ENCODE peak calls at places on chromosomes 13 and 19, in eight cellular contexts. H is heart left ventricle, G is NB4, E is Panc1, J is PC-3, L is cardiac fibroblast, V is body of pancreas, M is right atrium auricular region. N is an unnamed sample.

GRCh38 chr13:84902243-84902642 is 897.0 kb downstream of the SLITRK6 start:
- DNase-seq in G (no peak), M (no peak), H (no peak), V (no peak), L (no peak), E (no peak), J (no peak), N (no peak)

GRCh38 chr19:29564574-29565005 is 38.8 kb downstream of the VSTM2B start:
- DNase-seq in E (no peak), G (no peak), J (no peak), V (peak), H (no peak), M (no peak), L (no peak), N (no peak)

GRCh38 chr19:22426901-22427300 is 4.8 kb upstream of the ZNF98 start:
- DNase-seq in G (no peak), V (no peak), L (no peak), H (no peak), J (no peak), M (no peak), E (no peak), N (no peak)

GRCh38 chr13:21576424-21576823 is 27.5 kb downstream of the MICU2 start:
- DNase-seq in L (no peak), V (no peak), J (no peak), H (no peak), G (peak), E (no peak), M (no peak), N (no peak)

GRCh38 chr19:45163751-45164150 is 3.0 kb upstream of the NKPD1 start:
- DNase-seq in M (no peak), G (no peak), J (no peak), L (no peak), E (no peak), H (no peak), V (no peak), N (no peak)

GRCh38 chr13:112346173-112346898 is 29.8 kb upstream of the SPACA7 start:
- DNase-seq in J (no peak), V (no peak), M (no peak), E (no peak), H (no peak), G (peak), L (no peak), N (no peak)

GRCh38 chr13:31896427-31896826 is 135.1 kb upstream of the FRY start:
- DNase-seq in M (peak), J (no peak), E (no peak), V (no peak), H (no peak), G (peak), L (peak), N (peak)

GRCh38 chr13:53238241-53238640 is 209.6 kb downstream of the OLFM4 start:
- DNase-seq in V (no peak), J (no peak), G (no peak), L (no peak), H (no peak), M (no peak), E (no peak), N (no peak)

GRCh38 chr13:42821437-42821836 is 40.1 kb downstream of the FAM216B start:
- DNase-seq in V (no peak), J (peak), G (no peak), E (no peak), L (peak), M (no peak), H (no peak), N (peak)

GRCh38 chr19:18599485-18599884 is 7.1 kb downstream of the CRLF1 start:
- DNase-seq in V (no peak), E (no peak), M (no peak), J (no peak), G (no peak), L (no peak), H (no peak), N (no peak)

GRCh38 chr13:78827471-78827870 is 168.5 kb upstream of the OBI1 start:
- DNase-seq in G (no peak), J (no peak), H (no peak), V (no peak), E (no peak), L (no peak), M (no peak), N (no peak)

GRCh38 chr19:38695832-38696732 is 48.2 kb downstream of the CAPN12 start:
- DNase-seq in G (no peak), E (no peak), M (no peak), J (no peak), H (no peak), L (no peak), V (no peak), N (no peak)

GRCh38 chr13:36526897-36527296 is 94.6 kb downstream of the CCNA1 start:
- DNase-seq in L (no peak), H (no peak), M (no peak), V (no peak), J (peak), G (no peak), E (no peak), N (no peak)

GRCh38 chr13:99215466-99215865 is 14.8 kb downstream of the UBAC2 start:
- DNase-seq in J (no peak), H (peak), M (peak), L (no peak), G (no peak), E (no peak), V (no peak), N (no peak)

GRCh38 chr19:12727745-12728433 is 4.2 kb upstream of the TNPO2 start:
- DNase-seq in J (no peak), M (no peak), L (no peak), E (no peak), V (no peak), H (no peak), G (no peak), N (no peak)

GRCh38 chr19:50511069-50511822 is at the start of gene JOSD2:
- DNase-seq in M (peak), J (peak), E (peak), G (peak), L (peak), H (peak), V (peak), N (peak)

GRCh38 chr19:51029718-51030117 is 3.3 kb upstream of the KLK11 start:
- DNase-seq in E (no peak), M (no peak), J (no peak), H (no peak), L (no peak), V (no peak), G (peak), N (no peak)

GRCh38 chr19:43105496-43105895 is 23.0 kb upstream of the PSG2 start:
- DNase-seq in L (no peak), H (no peak), V (no peak), J (peak), E (no peak), G (no peak), M (no peak), N (no peak)

GRCh38 chr19:10797541-10798256 is 38.3 kb downstream of the TMED1 start:
- DNase-seq in V (no peak), E (no peak), J (no peak), L (peak), H (no peak), G (peak), M (no peak), N (no peak)

GRCh38 chr19:46460981-46461380 is 10.4 kb downstream of the PNMA8A start:
- DNase-seq in L (no peak), V (no peak), H (no peak), J (no peak), M (no peak), G (no peak), E (no peak), N (no peak)

GRCh38 chr13:47299316-47299715 is 402.5 kb upstream of the HTR2A start:
- DNase-seq in E (no peak), H (no peak), L (peak), G (no peak), V (no peak), J (no peak), M (no peak), N (peak)

GRCh38 chr19:46192990-46193650 is 36.4 kb upstream of the IGFL1 start:
- DNase-seq in M (peak), G (peak), J (peak), H (no peak), L (peak), V (peak), E (no peak), N (peak)

GRCh38 chr13:47454986-47455385 is 546.1 kb downstream of the SUCLA2 start:
- DNase-seq in G (no peak), M (no peak), V (no peak), E (no peak), L (peak), J (no peak), H (no peak), N (peak)

GRCh38 chr13:43272866-43273265 is 249.5 kb downstream of the DNAJC15 start:
- DNase-seq in E (no peak), J (no peak), M (no peak), L (no peak), G (no peak), H (no peak), V (no peak), N (no peak)

DNA sequence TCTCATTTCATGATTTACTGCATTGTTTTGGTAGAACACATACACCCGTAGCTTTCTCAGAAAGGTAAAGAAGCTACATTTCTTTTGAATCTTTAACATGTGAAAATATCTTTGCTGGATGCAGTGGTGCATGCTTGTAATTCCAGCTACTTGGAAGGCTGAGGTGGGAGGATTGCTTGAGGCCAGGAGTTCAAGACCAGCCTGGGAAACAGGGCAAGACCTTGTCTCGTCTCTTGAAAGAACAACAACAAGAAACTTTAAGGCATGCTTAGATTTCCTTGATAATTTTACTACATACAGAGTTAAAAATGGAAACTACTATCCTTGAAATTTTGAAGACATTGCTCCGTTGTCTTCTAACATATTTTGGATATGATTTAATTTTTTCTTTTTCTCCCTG is 7.7 kb downstream of the RNF113B start:
- DNase-seq in L (no peak), G (no peak), H (no peak), J (no peak), V (no peak), E (no peak), M (no peak), N (no peak)
- TF ChIP-seq CTCF in L (no peak), G (no peak), H (no peak), J (no peak), V (no peak), E (no peak), M (no peak), N (no peak)

GRCh38 chr13:38340624-38341023 is 9.0 kb upstream of the UFM1 start:
- DNase-seq in G (no peak), J (no peak), L (no peak), E (no peak), V (no peak), M (no peak), H (no peak), N (no peak)

GRCh38 chr13:38338089-38338488 is 11.6 kb upstream of the UFM1 start:
- DNase-seq in E (no peak), H (no peak), V (no peak), J (no peak), G (no peak), L (no peak), M (no peak), N (no peak)

GRCh38 chr13:38346764-38347163 is 2.9 kb upstream of the UFM1 start:
- DNase-seq in E (no peak), J (no peak), H (no peak), M (no peak), V (no peak), G (no peak), L (no peak), N (no peak)

DNA sequence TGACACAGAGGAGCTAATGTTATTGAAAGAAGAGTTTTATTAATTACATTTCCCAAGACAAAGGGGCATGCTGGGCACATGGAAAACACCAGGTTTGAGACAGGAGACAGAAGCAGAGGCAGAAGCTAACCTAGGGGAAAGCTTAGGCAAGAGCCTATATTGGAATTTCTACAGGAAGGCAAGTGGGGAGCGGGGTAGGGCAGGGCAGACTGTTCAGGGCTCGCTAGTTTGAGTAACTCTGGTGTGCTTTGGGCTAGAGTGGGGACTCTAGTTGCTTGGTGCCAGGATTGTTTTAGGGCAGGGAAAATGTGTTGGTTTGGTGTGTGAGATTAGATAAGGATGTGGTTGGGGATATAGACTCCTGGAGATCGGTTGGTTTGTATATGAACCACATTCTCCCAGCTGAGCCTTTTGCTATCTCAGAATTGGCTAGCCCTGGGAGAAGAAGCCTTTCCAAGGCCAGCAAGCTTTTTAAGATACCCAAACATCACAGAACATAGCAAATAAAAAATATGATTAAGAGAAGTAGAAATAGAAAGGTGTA is 8.4 kb upstream of the UFM1 start:
- DNase-seq in E (no peak), J (no peak), H (no peak), L (no peak), G (no peak), M (no peak), V (no peak), N (no peak)
- TF ChIP-seq CTCF in E (no peak), J (no peak), H (no peak), L (no peak), G (no peak), M (no peak), V (no peak), N (no peak)

DNA sequence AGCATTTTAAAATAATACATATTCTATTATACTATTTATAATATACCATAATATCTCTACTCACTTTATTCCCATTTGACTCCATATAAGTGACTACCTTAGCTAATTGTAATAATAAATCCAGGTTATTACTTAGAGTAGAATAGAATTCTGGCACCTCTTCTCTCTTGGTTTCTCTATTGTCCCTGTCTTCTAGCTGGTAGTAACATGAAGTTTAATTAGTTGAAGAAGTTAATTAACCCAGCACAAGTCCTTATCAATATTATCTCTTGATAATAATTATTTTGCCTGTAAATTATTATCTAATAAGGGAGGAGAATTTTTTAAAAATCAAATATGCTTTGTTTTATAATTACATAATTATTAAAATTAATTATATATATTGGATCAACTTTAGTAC is 1571.2 kb upstream of the PRR20A start:
- DNase-seq in V (no peak), L (no peak), H (no peak), G (no peak), J (no peak), M (no peak), E (no peak), N (no peak)
- TF ChIP-seq CTCF in V (no peak), L (no peak), H (no peak), G (no peak), J (no peak), M (no peak), E (no peak), N (no peak)

DNA sequence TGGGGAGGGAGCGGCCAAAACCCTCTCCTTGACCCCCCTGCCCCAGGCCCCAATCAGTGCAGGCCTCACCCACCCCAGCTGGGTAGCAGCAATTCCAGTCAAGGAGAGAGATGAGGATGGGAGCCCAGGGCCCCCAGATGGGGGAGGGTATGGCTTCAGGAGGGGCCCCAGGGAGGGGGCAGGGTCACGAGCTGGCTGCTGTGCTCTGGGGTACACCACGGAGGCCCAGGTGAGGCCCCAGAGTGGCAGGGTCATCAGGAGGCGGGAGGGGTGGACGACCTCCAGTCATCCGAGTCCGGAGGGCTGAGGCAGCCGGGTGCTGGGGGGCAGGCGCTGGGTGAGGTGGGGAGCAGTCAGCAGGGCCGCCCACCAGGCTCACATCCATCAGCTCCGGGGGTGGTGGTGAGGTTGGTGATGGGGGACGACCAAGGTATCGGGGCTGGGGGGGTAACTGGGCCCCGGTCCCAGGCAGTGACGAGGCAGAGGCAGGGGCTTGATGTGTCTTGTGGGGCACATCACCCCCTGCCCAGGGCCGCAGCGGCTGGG is 8.4 kb downstream of the DYRK1B start:
- DNase-seq in G (no peak), J (no peak), L (no peak), E (no peak), V (no peak), H (peak), M (no peak), N (no peak)
- TF ChIP-seq CTCF in G (no peak), J (no peak), L (no peak), E (no peak), V (no peak), H (no peak), M (no peak), N (no peak)

GRCh38 chr13:33349314-33349995 is 63.9 kb upstream of the STARD13 start:
- DNase-seq in J (peak), G (no peak), M (no peak), E (no peak), H (no peak), V (peak), L (no peak), N (peak)
- TF ChIP-seq CTCF in J (peak), G (no peak), M (no peak), E (peak), H (no peak), V (no peak), L (peak), N (no peak)

GRCh38 chr13:113791226-113791625 is 32.2 kb downstream of the TMEM255B start:
- DNase-seq in L (no peak), G (no peak), H (no peak), M (no peak), E (no peak), J (no peak), V (no peak), N (no peak)

GRCh38 chr13:113789167-113789566 is 30.1 kb downstream of the TMEM255B start:
- DNase-seq in M (no peak), L (no peak), E (no peak), V (no peak), G (no peak), J (no peak), H (no peak), N (no peak)

GRCh38 chr13:113787694-113788093 is 28.7 kb downstream of the TMEM255B start:
- DNase-seq in H (no peak), E (no peak), V (no peak), L (no peak), G (no peak), J (no peak), M (no peak), N (no peak)

GRCh38 chr13:113786262-113786841 is 27.3 kb downstream of the TMEM255B start:
- DNase-seq in M (no peak), V (no peak), E (no peak), J (peak), G (no peak), H (no peak), L (peak), N (peak)

DNA sequence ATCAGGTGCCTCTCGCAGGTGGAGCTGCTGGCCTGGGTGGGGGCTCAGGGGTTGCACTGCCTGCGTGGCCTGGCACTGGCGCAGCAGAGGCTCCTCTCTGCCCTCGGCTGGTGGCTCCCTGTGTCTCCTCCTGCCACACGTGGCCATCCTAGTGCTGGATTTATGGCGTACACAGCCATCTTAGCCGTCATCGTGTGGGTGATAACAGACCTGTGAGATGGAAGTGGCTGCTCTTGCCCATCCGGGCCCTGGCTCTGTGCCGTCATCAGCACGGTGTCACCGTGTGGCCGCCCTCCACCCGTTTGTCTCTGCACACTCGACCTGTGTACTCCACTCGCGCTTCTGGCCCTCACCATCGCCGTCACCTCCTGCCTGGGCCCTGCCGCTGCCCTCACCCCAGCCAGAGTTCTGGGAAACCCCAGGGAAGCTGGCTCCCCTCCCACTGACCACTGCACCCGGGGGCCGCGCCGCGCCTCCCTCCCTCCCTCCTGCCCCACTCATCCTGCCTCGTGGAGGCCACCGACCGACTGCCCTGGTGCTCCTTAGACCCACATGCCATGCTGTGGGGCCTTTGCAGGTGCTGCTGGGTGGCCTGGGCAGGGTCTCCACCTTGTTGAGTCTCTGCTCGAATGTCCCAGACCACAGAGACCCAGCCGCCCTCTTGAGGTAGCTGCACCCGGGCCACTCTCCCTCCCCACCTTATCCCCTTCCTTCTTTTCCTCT is 29.5 kb downstream of the TMEM255B start:
- DNase-seq in M (no peak), E (no peak), G (no peak), H (no peak), L (no peak), V (no peak), J (no peak), N (no peak)
- TF ChIP-seq CTCF in M (no peak), E (no peak), G (no peak), H (no peak), L (no peak), V (no peak), J (no peak), N (no peak)

GRCh38 chr19:48090281-48090802 is 20.3 kb downstream of the PLA2G4C start:
- DNase-seq in E (no peak), L (no peak), H (no peak), V (peak), G (peak), J (no peak), M (no peak), N (peak)

GRCh38 chr19:48085077-48085476 is 25.5 kb downstream of the PLA2G4C start:
- DNase-seq in H (no peak), J (no peak), M (no peak), V (no peak), G (no peak), E (no peak), L (no peak), N (no peak)

GRCh38 chr19:48085904-48086864 is 24.4 kb downstream of the PLA2G4C start:
- DNase-seq in H (no peak), V (no peak), M (no peak), L (no peak), G (peak), J (no peak), E (no peak), N (no peak)
- TF ChIP-seq CTCF in H (no peak), V (no peak), M (no peak), L (no peak), G (peak), J (peak), E (peak), N (no peak)

DNA sequence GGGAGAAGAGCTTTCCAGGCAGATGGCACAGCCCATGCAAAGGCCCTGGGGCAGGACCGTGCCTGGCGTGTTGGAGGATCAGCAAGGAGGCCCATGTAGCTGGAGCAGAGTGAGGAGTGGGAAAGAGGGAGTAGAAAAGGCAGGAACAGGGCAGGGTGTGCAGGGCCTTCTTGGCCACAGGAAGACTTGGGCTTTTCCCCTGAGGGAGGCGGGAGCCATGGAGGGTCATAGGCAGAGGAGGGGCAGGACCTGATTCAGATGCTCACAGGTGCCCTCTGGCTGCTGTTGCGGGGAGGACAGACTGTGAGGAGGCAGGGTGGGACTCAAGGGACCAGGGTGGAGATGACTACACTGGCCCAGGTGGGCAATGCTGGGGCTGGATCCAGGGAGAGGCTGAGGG is 13.8 kb upstream of the PTPRS start:
- DNase-seq in L (no peak), G (peak), E (no peak), V (no peak), M (no peak), J (peak), H (no peak), N (no peak)
- TF ChIP-seq CTCF in L (peak), G (peak), E (peak), V (no peak), M (no peak), J (peak), H (no peak), N (peak)

GRCh38 chr19:14053032-14053431 is 8.8 kb downstream of the PALM3 start:
- DNase-seq in M (no peak), E (no peak), G (no peak), J (no peak), L (no peak), H (no peak), V (no peak), N (no peak)
- TF ChIP-seq CTCF in M (no peak), E (no peak), G (no peak), J (no peak), L (no peak), H (no peak), V (no peak), N (no peak)

N was measured in fibroblast of villous mesenchyme.